ENCODE peak calls at places on chromosomes 1 and 21, in seven cellular contexts. One of them, this sample, is unnamed.

GRCh38 chr1:182927693-182928433 is 25.1 kb downstream of the SHCBP1L start:
- DNase-seq in HCT116: no peak
- DNase-seq in H1: no peak
- DNase-seq in HepG2: no peak
- DNase-seq in SK-N-SH: no peak
- DNase-seq in GM12878: peak
- DNase-seq in K562: no peak
- DNase-seq in this sample: no peak

GRCh38 chr1:161420763-161421455 is 53.2 kb upstream of the CFAP126 start:
- DNase-seq in HCT116: peak
- DNase-seq in H1: peak
- DNase-seq in HepG2: no peak
- DNase-seq in SK-N-SH: no peak
- DNase-seq in GM12878: no peak
- DNase-seq in K562: no peak
- DNase-seq in this sample: no peak

GRCh38 chr21:29423521-29423920 is 124.8 kb downstream of the BACH1 start:
- DNase-seq in HCT116: no peak
- DNase-seq in H1: no peak
- DNase-seq in HepG2: no peak
- DNase-seq in SK-N-SH: no peak
- DNase-seq in GM12878: no peak
- DNase-seq in K562: no peak
- DNase-seq in this sample: no peak

GRCh38 chr1:117633423-117633822 is 27.6 kb downstream of the TENT5C start:
- DNase-seq in HCT116: no peak
- DNase-seq in H1: no peak
- DNase-seq in HepG2: no peak
- DNase-seq in SK-N-SH: no peak
- DNase-seq in GM12878: no peak
- DNase-seq in K562: no peak
- DNase-seq in this sample: no peak

GRCh38 chr1:13807213-13807612 is 107.2 kb downstream of the PRDM2 start:
- DNase-seq in HCT116: peak
- DNase-seq in H1: peak
- DNase-seq in HepG2: peak
- DNase-seq in SK-N-SH: peak
- DNase-seq in GM12878: no peak
- DNase-seq in K562: peak
- DNase-seq in this sample: peak

GRCh38 chr21:28856588-28857250 is 136.0 kb downstream of the LTN1 start:
- DNase-seq in HCT116: no peak
- DNase-seq in H1: no peak
- DNase-seq in HepG2: peak
- DNase-seq in SK-N-SH: no peak
- DNase-seq in GM12878: no peak
- DNase-seq in K562: no peak
- DNase-seq in this sample: no peak

GRCh38 chr1:246517391-246517790 is 10.3 kb upstream of the SMYD3 start:
- DNase-seq in HCT116: no peak
- DNase-seq in H1: no peak
- DNase-seq in HepG2: no peak
- DNase-seq in SK-N-SH: no peak
- DNase-seq in GM12878: no peak
- DNase-seq in K562: no peak
- DNase-seq in this sample: no peak

GRCh38 chr1:217718873-217719272 is 87.7 kb downstream of the SPATA17 start:
- DNase-seq in HCT116: peak
- DNase-seq in H1: no peak
- DNase-seq in HepG2: no peak
- DNase-seq in SK-N-SH: no peak
- DNase-seq in GM12878: no peak
- DNase-seq in K562: no peak
- DNase-seq in this sample: peak

GRCh38 chr1:191895049-191895448 is 263.2 kb upstream of the RGS18 start:
- DNase-seq in HCT116: no peak
- DNase-seq in H1: no peak
- DNase-seq in HepG2: no peak
- DNase-seq in SK-N-SH: no peak
- DNase-seq in GM12878: no peak
- DNase-seq in K562: no peak
- DNase-seq in this sample: no peak

GRCh38 chr1:50418600-50419109 is 4.6 kb downstream of the DMRTA2 start:
- DNase-seq in HCT116: no peak
- DNase-seq in H1: peak
- DNase-seq in HepG2: no peak
- DNase-seq in SK-N-SH: peak
- DNase-seq in GM12878: no peak
- DNase-seq in K562: peak
- DNase-seq in this sample: no peak

GRCh38 chr1:115170396-115170795 is 81.1 kb upstream of the TSPAN2 start:
- DNase-seq in HCT116: no peak
- DNase-seq in H1: no peak
- DNase-seq in HepG2: no peak
- DNase-seq in SK-N-SH: no peak
- DNase-seq in GM12878: no peak
- DNase-seq in K562: no peak
- DNase-seq in this sample: no peak

GRCh38 chr1:117181630-117182041 is 29.1 kb downstream of the VTCN1 start:
- DNase-seq in HCT116: no peak
- DNase-seq in H1: no peak
- DNase-seq in HepG2: no peak
- DNase-seq in SK-N-SH: no peak
- DNase-seq in GM12878: no peak
- DNase-seq in K562: no peak
- DNase-seq in this sample: no peak

GRCh38 chr1:211829343-211830054 is 1.1 kb downstream of the LPGAT1 start:
- DNase-seq in HCT116: no peak
- DNase-seq in H1: peak
- DNase-seq in HepG2: peak
- DNase-seq in SK-N-SH: peak
- DNase-seq in GM12878: no peak
- DNase-seq in K562: no peak
- DNase-seq in this sample: no peak

GRCh38 chr21:46171996-46172862 is 12.0 kb downstream of the SPATC1L start:
- DNase-seq in HCT116: no peak
- DNase-seq in H1: peak
- DNase-seq in HepG2: no peak
- DNase-seq in SK-N-SH: no peak
- DNase-seq in GM12878: no peak
- DNase-seq in K562: no peak
- DNase-seq in this sample: no peak

GRCh38 chr1:21313886-21314796 is 23.9 kb upstream of the ECE1 start:
- DNase-seq in HCT116: no peak
- DNase-seq in H1: no peak
- DNase-seq in HepG2: no peak
- DNase-seq in SK-N-SH: no peak
- DNase-seq in GM12878: no peak
- DNase-seq in K562: no peak
- DNase-seq in this sample: no peak

GRCh38 chr1:19257178-19257914 is 5.7 kb downstream of the MRTO4 start:
- DNase-seq in HCT116: no peak
- DNase-seq in H1: no peak
- DNase-seq in HepG2: no peak
- DNase-seq in SK-N-SH: no peak
- DNase-seq in GM12878: no peak
- DNase-seq in K562: no peak
- DNase-seq in this sample: no peak

GRCh38 chr1:164601399-164602141 is 42.6 kb downstream of the PBX1 start:
- DNase-seq in HCT116: no peak
- DNase-seq in H1: no peak
- DNase-seq in HepG2: no peak
- DNase-seq in SK-N-SH: no peak
- DNase-seq in GM12878: no peak
- DNase-seq in K562: no peak
- DNase-seq in this sample: no peak

GRCh38 chr1:13823936-13824335 is 123.9 kb downstream of the PRDM2 start:
- DNase-seq in HCT116: no peak
- DNase-seq in H1: no peak
- DNase-seq in HepG2: no peak
- DNase-seq in SK-N-SH: peak
- DNase-seq in GM12878: no peak
- DNase-seq in K562: no peak
- DNase-seq in this sample: no peak

GRCh38 chr1:34825455-34826081 is 32.8 kb downstream of the GJA4 start:
- DNase-seq in HCT116: no peak
- DNase-seq in H1: peak
- DNase-seq in HepG2: peak
- DNase-seq in SK-N-SH: peak
- DNase-seq in GM12878: no peak
- DNase-seq in K562: peak
- DNase-seq in this sample: peak

GRCh38 chr1:178243119-178243518 is 149.2 kb downstream of the RASAL2 start:
- DNase-seq in HCT116: no peak
- DNase-seq in H1: no peak
- DNase-seq in HepG2: no peak
- DNase-seq in SK-N-SH: no peak
- DNase-seq in GM12878: no peak
- DNase-seq in K562: no peak
- DNase-seq in this sample: no peak

GRCh38 chr1:20151906-20152598 is 12.9 kb downstream of the PLA2G2F start:
- DNase-seq in HCT116: peak
- DNase-seq in H1: peak
- DNase-seq in HepG2: peak
- DNase-seq in SK-N-SH: peak
- DNase-seq in GM12878: no peak
- DNase-seq in K562: peak
- DNase-seq in this sample: peak

GRCh38 chr1:45752441-45753052 is 2.1 kb upstream of the IPP start:
- DNase-seq in HCT116: no peak
- DNase-seq in H1: no peak
- DNase-seq in HepG2: peak
- DNase-seq in SK-N-SH: no peak
- DNase-seq in GM12878: no peak
- DNase-seq in K562: no peak
- DNase-seq in this sample: no peak

GRCh38 chr21:24486973-24487372 is 1120.3 kb downstream of the MRPL39 start:
- DNase-seq in HCT116: no peak
- DNase-seq in H1: no peak
- DNase-seq in HepG2: no peak
- DNase-seq in SK-N-SH: no peak
- DNase-seq in GM12878: no peak
- DNase-seq in K562: no peak
- DNase-seq in this sample: no peak

GRCh38 chr1:38640371-38640770 is 219.2 kb downstream of the RRAGC start:
- DNase-seq in HCT116: no peak
- DNase-seq in H1: no peak
- DNase-seq in HepG2: no peak
- DNase-seq in SK-N-SH: no peak
- DNase-seq in GM12878: no peak
- DNase-seq in K562: no peak
- DNase-seq in this sample: no peak
- TF ChIP-seq JUND in HCT116: no peak
- TF ChIP-seq JUND in H1: no peak
- TF ChIP-seq JUND in HepG2: no peak
- TF ChIP-seq JUND in SK-N-SH: no peak
- TF ChIP-seq JUND in GM12878: no peak
- TF ChIP-seq JUND in K562: no peak
- TF ChIP-seq JUND in this sample: no peak

GRCh38 chr1:169109561-169110134 is 3.2 kb downstream of the ATP1B1 start:
- DNase-seq in HCT116: peak
- DNase-seq in H1: no peak
- DNase-seq in HepG2: peak
- DNase-seq in SK-N-SH: peak
- DNase-seq in GM12878: no peak
- DNase-seq in K562: no peak
- DNase-seq in this sample: peak
- TF ChIP-seq JUND in HCT116: peak
- TF ChIP-seq JUND in H1: no peak
- TF ChIP-seq JUND in HepG2: no peak
- TF ChIP-seq JUND in SK-N-SH: no peak
- TF ChIP-seq JUND in GM12878: no peak
- TF ChIP-seq JUND in K562: no peak
- TF ChIP-seq JUND in this sample: no peak

GRCh38 chr1:109111386-109112055 is 2.4 kb upstream of the ELAPOR1 start:
- DNase-seq in HCT116: no peak
- DNase-seq in H1: no peak
- DNase-seq in HepG2: no peak
- DNase-seq in SK-N-SH: no peak
- DNase-seq in GM12878: no peak
- DNase-seq in K562: no peak
- DNase-seq in this sample: no peak
- TF ChIP-seq JUND in HCT116: no peak
- TF ChIP-seq JUND in H1: no peak
- TF ChIP-seq JUND in HepG2: no peak
- TF ChIP-seq JUND in SK-N-SH: no peak
- TF ChIP-seq JUND in GM12878: no peak
- TF ChIP-seq JUND in K562: no peak
- TF ChIP-seq JUND in this sample: no peak

DNA sequence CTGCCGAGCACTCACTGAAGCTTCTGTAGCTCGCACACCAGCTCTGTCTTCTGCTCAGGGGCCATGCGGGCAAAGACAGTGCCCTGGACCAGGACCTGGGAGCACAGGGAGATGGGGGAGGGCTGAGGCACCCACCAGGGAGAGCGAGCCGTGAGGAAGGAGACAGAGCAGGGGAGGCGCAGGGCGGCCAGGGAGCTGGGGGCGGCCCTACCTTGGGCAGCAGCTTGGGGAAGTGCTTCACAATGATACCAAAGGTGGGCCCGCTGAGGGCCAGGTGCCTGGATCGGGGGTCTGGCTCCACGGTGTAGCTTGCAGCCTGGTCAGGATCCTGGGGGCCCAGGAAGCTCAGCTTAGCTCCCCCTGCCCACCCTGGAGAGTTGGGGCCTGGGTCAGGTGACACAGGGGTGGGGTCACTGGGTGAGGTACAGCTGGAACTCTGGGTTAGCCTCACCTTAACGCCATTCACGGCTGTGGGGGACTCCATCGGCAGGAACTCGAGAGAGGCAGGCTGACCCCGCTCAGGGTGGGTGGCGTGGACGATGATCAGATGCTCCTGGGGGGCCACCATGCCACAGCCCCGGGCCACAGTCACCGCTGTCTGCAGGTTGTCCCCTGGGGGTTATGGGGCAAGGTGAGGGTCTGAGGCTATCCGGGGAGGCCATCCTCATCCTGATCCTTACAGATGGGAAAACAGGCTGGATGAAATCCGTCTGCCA is 9.4 kb upstream of the MFAP2 start:
- DNase-seq in HCT116: no peak
- DNase-seq in H1: no peak
- DNase-seq in HepG2: no peak
- DNase-seq in SK-N-SH: no peak
- DNase-seq in GM12878: no peak
- DNase-seq in K562: no peak
- DNase-seq in this sample: no peak
- TF ChIP-seq JUND in HCT116: no peak
- TF ChIP-seq JUND in H1: no peak
- TF ChIP-seq JUND in HepG2: no peak
- TF ChIP-seq JUND in SK-N-SH: no peak
- TF ChIP-seq JUND in GM12878: no peak
- TF ChIP-seq JUND in K562: no peak
- TF ChIP-seq JUND in this sample: no peak

DNA sequence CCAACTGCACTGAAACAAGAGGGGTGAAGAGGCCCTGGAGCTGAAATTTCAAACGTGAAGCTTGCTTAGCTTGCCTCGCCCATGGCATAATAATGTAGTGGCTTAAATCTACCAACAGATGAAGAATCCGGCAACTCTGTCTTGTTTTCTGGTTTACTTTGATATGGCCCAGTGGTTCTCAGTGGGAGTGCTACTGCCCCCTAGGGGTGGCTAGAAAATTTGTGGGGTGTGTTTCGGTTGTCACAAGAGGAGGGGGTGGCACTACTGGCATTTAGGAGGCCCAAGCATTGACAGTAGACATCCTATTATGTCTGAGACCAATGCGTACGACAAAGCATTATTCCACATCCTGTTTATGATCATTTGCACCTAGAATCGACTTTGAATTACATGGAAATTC is 51.9 kb upstream of the C8B start:
- DNase-seq in HCT116: peak
- DNase-seq in H1: peak
- DNase-seq in HepG2: peak
- DNase-seq in SK-N-SH: no peak
- DNase-seq in GM12878: no peak
- DNase-seq in K562: peak
- DNase-seq in this sample: no peak
- TF ChIP-seq JUND in HCT116: no peak
- TF ChIP-seq JUND in H1: no peak
- TF ChIP-seq JUND in HepG2: no peak
- TF ChIP-seq JUND in SK-N-SH: no peak
- TF ChIP-seq JUND in GM12878: no peak
- TF ChIP-seq JUND in K562: no peak
- TF ChIP-seq JUND in this sample: no peak

This sample was measured in T47D.